ENCODE peak calls at places on chromosomes 5 and 9, in seven cellular contexts. One of them, this sample, is unnamed. For H3K27me3, the result is how much of the 10 kb centered on the place peaks cover.

GRCh38 chr9:95729669-95730368 is 145.7 kb upstream of the ERCC6L2 start:
- DNase-seq in neural progenitor cell: no peak
- DNase-seq in adrenal gland: no peak
- DNase-seq in cardiac muscle cell: no peak
- DNase-seq in lower lobe of right lung: no peak
- DNase-seq in tibial nerve: no peak
- DNase-seq in heart left ventricle: no peak
- DNase-seq in this sample: no peak

GRCh38 chr9:27157086-27157485 is 48.1 kb downstream of the TEK start:
- DNase-seq in neural progenitor cell: no peak
- DNase-seq in adrenal gland: no peak
- DNase-seq in cardiac muscle cell: no peak
- DNase-seq in lower lobe of right lung: no peak
- DNase-seq in tibial nerve: no peak
- DNase-seq in heart left ventricle: no peak
- DNase-seq in this sample: no peak

GRCh38 chr9:92561374-92562329 is 25.9 kb upstream of the ECM2 start:
- DNase-seq in neural progenitor cell: no peak
- DNase-seq in adrenal gland: no peak
- DNase-seq in cardiac muscle cell: peak
- DNase-seq in lower lobe of right lung: no peak
- DNase-seq in tibial nerve: no peak
- DNase-seq in heart left ventricle: no peak
- DNase-seq in this sample: no peak

GRCh38 chr9:6955251-6955921 is 197.6 kb downstream of the KDM4C start:
- DNase-seq in neural progenitor cell: peak
- DNase-seq in adrenal gland: peak
- DNase-seq in cardiac muscle cell: peak
- DNase-seq in lower lobe of right lung: no peak
- DNase-seq in tibial nerve: no peak
- DNase-seq in heart left ventricle: no peak
- DNase-seq in this sample: no peak

GRCh38 chr9:104339692-104340091 is 164.4 kb upstream of the OR13F1 start:
- DNase-seq in neural progenitor cell: no peak
- DNase-seq in adrenal gland: no peak
- DNase-seq in cardiac muscle cell: no peak
- DNase-seq in lower lobe of right lung: no peak
- DNase-seq in tibial nerve: no peak
- DNase-seq in heart left ventricle: no peak
- DNase-seq in this sample: no peak

GRCh38 chr5:6583049-6583880 is 49.6 kb downstream of the NSUN2 start:
- DNase-seq in neural progenitor cell: peak
- DNase-seq in adrenal gland: no peak
- DNase-seq in cardiac muscle cell: peak
- DNase-seq in lower lobe of right lung: no peak
- DNase-seq in tibial nerve: no peak
- DNase-seq in heart left ventricle: peak
- DNase-seq in this sample: peak

GRCh38 chr9:95077766-95078382 is 239.6 kb downstream of the FANCC start:
- DNase-seq in neural progenitor cell: no peak
- DNase-seq in adrenal gland: no peak
- DNase-seq in cardiac muscle cell: no peak
- DNase-seq in lower lobe of right lung: no peak
- DNase-seq in tibial nerve: no peak
- DNase-seq in heart left ventricle: no peak
- DNase-seq in this sample: no peak

GRCh38 chr5:180889366-180889765 is 9.6 kb upstream of the BTNL8 start:
- DNase-seq in neural progenitor cell: no peak
- DNase-seq in adrenal gland: no peak
- DNase-seq in cardiac muscle cell: no peak
- DNase-seq in lower lobe of right lung: no peak
- DNase-seq in tibial nerve: no peak
- DNase-seq in heart left ventricle: no peak
- DNase-seq in this sample: no peak

GRCh38 chr9:130172858-130173461 is 756 bp downstream of the NCS1 start:
- DNase-seq in neural progenitor cell: peak
- DNase-seq in adrenal gland: peak
- DNase-seq in cardiac muscle cell: peak
- DNase-seq in lower lobe of right lung: no peak
- DNase-seq in tibial nerve: no peak
- DNase-seq in heart left ventricle: no peak
- DNase-seq in this sample: no peak

GRCh38 chr9:134800791-134801339 is 79.7 kb upstream of the FCN2 start:
- DNase-seq in neural progenitor cell: no peak
- DNase-seq in adrenal gland: no peak
- DNase-seq in cardiac muscle cell: no peak
- DNase-seq in lower lobe of right lung: no peak
- DNase-seq in tibial nerve: no peak
- DNase-seq in heart left ventricle: no peak
- DNase-seq in this sample: no peak

GRCh38 chr5:88666761-88667186 is 216.2 kb downstream of the MEF2C start:
- DNase-seq in neural progenitor cell: peak
- DNase-seq in adrenal gland: no peak
- DNase-seq in cardiac muscle cell: no peak
- DNase-seq in lower lobe of right lung: no peak
- DNase-seq in tibial nerve: no peak
- DNase-seq in heart left ventricle: no peak
- DNase-seq in this sample: no peak

GRCh38 chr9:19409406-19410194 is 791 bp downstream of the ACER2 start:
- DNase-seq in neural progenitor cell: peak
- DNase-seq in adrenal gland: peak
- DNase-seq in cardiac muscle cell: peak
- DNase-seq in lower lobe of right lung: no peak
- DNase-seq in tibial nerve: peak
- DNase-seq in heart left ventricle: peak
- DNase-seq in this sample: no peak

GRCh38 chr9:13181652-13182051 is 97.8 kb downstream of the MPDZ start:
- DNase-seq in neural progenitor cell: peak
- DNase-seq in adrenal gland: no peak
- DNase-seq in cardiac muscle cell: peak
- DNase-seq in lower lobe of right lung: no peak
- DNase-seq in tibial nerve: no peak
- DNase-seq in heart left ventricle: no peak
- DNase-seq in this sample: no peak

GRCh38 chr5:112548246-112548982 is 129.3 kb upstream of the EPB41L4A start:
- DNase-seq in neural progenitor cell: no peak
- DNase-seq in adrenal gland: peak
- DNase-seq in cardiac muscle cell: peak
- DNase-seq in lower lobe of right lung: no peak
- DNase-seq in tibial nerve: no peak
- DNase-seq in heart left ventricle: no peak
- DNase-seq in this sample: no peak

GRCh38 chr5:134122530-134122929 is 8.0 kb downstream of the TCF7 start:
- DNase-seq in neural progenitor cell: no peak
- DNase-seq in adrenal gland: no peak
- DNase-seq in cardiac muscle cell: no peak
- DNase-seq in lower lobe of right lung: no peak
- DNase-seq in tibial nerve: no peak
- DNase-seq in heart left ventricle: no peak
- DNase-seq in this sample: no peak

GRCh38 chr9:91844170-91844569 is 105.9 kb downstream of the ROR2 start:
- DNase-seq in neural progenitor cell: no peak
- DNase-seq in adrenal gland: peak
- DNase-seq in cardiac muscle cell: no peak
- DNase-seq in lower lobe of right lung: peak
- DNase-seq in tibial nerve: no peak
- DNase-seq in heart left ventricle: no peak
- DNase-seq in this sample: no peak

GRCh38 chr9:114196924-114197570 is 41.7 kb downstream of the COL27A1 start:
- DNase-seq in neural progenitor cell: no peak
- DNase-seq in adrenal gland: no peak
- DNase-seq in cardiac muscle cell: no peak
- DNase-seq in lower lobe of right lung: no peak
- DNase-seq in tibial nerve: no peak
- DNase-seq in heart left ventricle: no peak
- DNase-seq in this sample: no peak

GRCh38 chr9:89626741-89627265 is 22.0 kb downstream of the GADD45G start:
- DNase-seq in neural progenitor cell: no peak
- DNase-seq in adrenal gland: no peak
- DNase-seq in cardiac muscle cell: no peak
- DNase-seq in lower lobe of right lung: no peak
- DNase-seq in tibial nerve: no peak
- DNase-seq in heart left ventricle: no peak
- DNase-seq in this sample: no peak

GRCh38 chr5:181138258-181138657 is 7.3 kb upstream of the OR2V1 start:
- DNase-seq in neural progenitor cell: no peak
- DNase-seq in adrenal gland: no peak
- DNase-seq in cardiac muscle cell: no peak
- DNase-seq in lower lobe of right lung: no peak
- DNase-seq in tibial nerve: no peak
- DNase-seq in heart left ventricle: no peak
- DNase-seq in this sample: no peak

DNA sequence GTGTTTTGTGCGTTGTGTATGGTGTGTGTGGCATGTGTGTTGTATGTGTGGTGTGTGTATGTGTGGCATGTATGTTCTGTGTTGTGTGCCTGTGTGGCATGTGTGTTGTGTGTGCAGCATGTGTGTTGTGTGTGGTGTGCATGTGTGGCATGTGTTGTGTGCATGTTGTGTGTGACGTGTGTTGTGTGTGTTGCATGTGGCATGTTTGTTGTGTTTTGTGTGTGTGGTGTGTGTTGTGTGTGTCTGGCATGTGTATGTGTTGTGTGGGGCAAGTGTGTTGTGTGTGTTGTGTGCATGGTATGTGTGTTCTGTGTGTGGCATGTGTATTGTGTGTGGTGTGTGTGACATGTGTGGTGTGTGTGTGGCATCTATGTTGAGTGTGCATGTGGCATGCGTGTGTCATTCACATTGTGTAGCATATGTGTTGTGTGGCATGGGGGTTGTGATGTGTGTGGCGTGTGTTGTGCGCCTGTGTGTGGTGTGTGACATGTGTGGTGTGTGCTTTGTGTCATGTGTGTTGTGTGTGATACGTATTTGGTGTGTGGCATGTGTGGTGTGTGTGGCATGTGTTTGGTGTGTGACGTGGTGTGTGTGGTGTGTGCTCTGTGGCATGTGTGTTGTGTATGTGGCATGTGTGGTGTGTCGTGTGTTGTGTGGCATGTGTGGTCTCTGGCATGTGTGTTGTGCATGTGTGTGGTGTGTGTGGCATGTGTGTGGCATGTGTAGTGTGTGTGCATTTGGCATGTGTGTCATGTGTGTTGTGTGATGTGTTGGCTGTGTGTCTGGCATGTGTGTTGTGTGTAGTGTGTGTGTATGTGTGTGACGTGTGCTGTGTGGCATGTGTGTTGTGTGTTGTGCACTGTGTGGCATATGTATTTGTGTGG is 46.6 kb upstream of the IRX4 start:
- DNase-seq in neural progenitor cell: no peak
- DNase-seq in adrenal gland: no peak
- DNase-seq in cardiac muscle cell: no peak
- DNase-seq in lower lobe of right lung: no peak
- DNase-seq in tibial nerve: no peak
- DNase-seq in heart left ventricle: no peak
- DNase-seq in this sample: no peak
- H3K27me3 ChIP-seq in neural progenitor cell: half or more
- H3K27me3 ChIP-seq in adrenal gland: under half
- H3K27me3 ChIP-seq in cardiac muscle cell: under half
- H3K27me3 ChIP-seq in lower lobe of right lung: under half
- H3K27me3 ChIP-seq in tibial nerve: under half
- H3K27me3 ChIP-seq in heart left ventricle: under half
- H3K27me3 ChIP-seq in this sample: under half

GRCh38 chr9:110103257-110103656 is 104.7 kb downstream of the C9orf152 start:
- DNase-seq in neural progenitor cell: no peak
- DNase-seq in adrenal gland: no peak
- DNase-seq in cardiac muscle cell: no peak
- DNase-seq in lower lobe of right lung: no peak
- DNase-seq in tibial nerve: no peak
- DNase-seq in heart left ventricle: no peak
- DNase-seq in this sample: no peak
- H3K27ac ChIP-seq in neural progenitor cell: no peak
- H3K27ac ChIP-seq in adrenal gland: no peak
- H3K27ac ChIP-seq in cardiac muscle cell: no peak
- H3K27ac ChIP-seq in lower lobe of right lung: peak
- H3K27ac ChIP-seq in tibial nerve: no peak
- H3K27ac ChIP-seq in heart left ventricle: no peak
- H3K27ac ChIP-seq in this sample: no peak

GRCh38 chr9:121651295-121652036 is at the start of gene DAB2IP:
- DNase-seq in neural progenitor cell: peak
- DNase-seq in adrenal gland: peak
- DNase-seq in cardiac muscle cell: peak
- DNase-seq in lower lobe of right lung: no peak
- DNase-seq in tibial nerve: no peak
- DNase-seq in heart left ventricle: peak
- DNase-seq in this sample: peak

GRCh38 chr9:121651014-121651294 is 480 bp upstream of the DAB2IP start:
- DNase-seq in neural progenitor cell: no peak
- DNase-seq in adrenal gland: no peak
- DNase-seq in cardiac muscle cell: no peak
- DNase-seq in lower lobe of right lung: no peak
- DNase-seq in tibial nerve: no peak
- DNase-seq in heart left ventricle: no peak
- DNase-seq in this sample: no peak

GRCh38 chr9:121648799-121649198 is 2.6 kb upstream of the DAB2IP start:
- DNase-seq in neural progenitor cell: no peak
- DNase-seq in adrenal gland: no peak
- DNase-seq in cardiac muscle cell: no peak
- DNase-seq in lower lobe of right lung: no peak
- DNase-seq in tibial nerve: no peak
- DNase-seq in heart left ventricle: no peak
- DNase-seq in this sample: no peak

GRCh38 chr9:121649476-121650219 is 1.8 kb upstream of the DAB2IP start:
- DNase-seq in neural progenitor cell: no peak
- DNase-seq in adrenal gland: no peak
- DNase-seq in cardiac muscle cell: no peak
- DNase-seq in lower lobe of right lung: no peak
- DNase-seq in tibial nerve: no peak
- DNase-seq in heart left ventricle: no peak
- DNase-seq in this sample: peak

GRCh38 chr9:121650220-121651013 is 1.0 kb upstream of the DAB2IP start:
- DNase-seq in neural progenitor cell: peak
- DNase-seq in adrenal gland: peak
- DNase-seq in cardiac muscle cell: peak
- DNase-seq in lower lobe of right lung: no peak
- DNase-seq in tibial nerve: no peak
- DNase-seq in heart left ventricle: peak
- DNase-seq in this sample: peak
- H3K27me3 ChIP-seq in neural progenitor cell: under half
- H3K27me3 ChIP-seq in adrenal gland: under half
- H3K27me3 ChIP-seq in cardiac muscle cell: under half
- H3K27me3 ChIP-seq in lower lobe of right lung: under half
- H3K27me3 ChIP-seq in tibial nerve: under half
- H3K27me3 ChIP-seq in heart left ventricle: under half
- H3K27me3 ChIP-seq in this sample: half or more

DNA sequence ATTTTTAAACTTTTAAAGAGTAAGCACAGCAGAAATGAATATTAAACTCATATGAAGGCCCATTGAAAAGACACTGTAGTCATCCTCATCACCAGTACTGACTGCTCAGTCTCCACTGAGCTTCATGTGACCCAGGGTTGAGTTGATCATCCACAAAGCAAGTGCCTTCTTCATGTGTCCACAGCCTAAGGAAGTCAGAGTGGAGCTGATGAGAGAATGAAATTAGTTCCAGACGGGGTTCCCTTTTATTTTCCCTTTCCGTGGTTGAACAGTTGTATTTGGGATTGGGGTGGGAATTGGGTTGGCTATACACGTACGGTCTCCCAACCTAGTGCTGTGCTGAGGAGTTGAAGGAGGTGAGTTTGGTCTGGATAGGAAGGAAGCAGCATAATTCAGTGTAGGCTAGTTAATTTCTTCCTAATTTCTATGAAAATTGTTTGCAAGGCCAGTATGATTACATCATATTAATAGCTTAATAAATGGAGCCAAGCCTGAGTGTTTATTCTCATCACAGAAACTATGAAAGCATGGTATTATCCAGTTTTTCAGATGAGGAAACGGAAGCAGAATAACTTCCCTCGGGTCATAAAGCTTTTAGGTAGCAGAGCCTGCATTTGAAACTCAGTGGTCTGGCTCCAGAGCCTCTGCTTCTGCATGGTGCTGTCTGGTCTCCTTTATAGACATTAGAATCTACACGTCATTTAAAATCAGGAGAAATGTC is 103.9 kb upstream of the DMRT1 start:
- DNase-seq in neural progenitor cell: no peak
- DNase-seq in adrenal gland: no peak
- DNase-seq in cardiac muscle cell: no peak
- DNase-seq in lower lobe of right lung: no peak
- DNase-seq in tibial nerve: no peak
- DNase-seq in heart left ventricle: no peak
- DNase-seq in this sample: no peak
- H3K27ac ChIP-seq in neural progenitor cell: no peak
- H3K27ac ChIP-seq in adrenal gland: no peak
- H3K27ac ChIP-seq in cardiac muscle cell: peak
- H3K27ac ChIP-seq in lower lobe of right lung: peak
- H3K27ac ChIP-seq in tibial nerve: no peak
- H3K27ac ChIP-seq in heart left ventricle: peak
- H3K27ac ChIP-seq in this sample: peak